ENCODE peak calls at places on chromosomes 11 and 22, in four cellular contexts. S is choroid plexus epithelial cell, T is neural crest cell, B is upper lobe of right lung. K is an unnamed sample.

GRCh38 chr11:2940166-2940929 is 11.1 kb upstream of the PHLDA2 start:
- DNase-seq in B (peak), S (peak), T (no peak), K (no peak)

GRCh38 chr11:127675602-127676001 is 675.0 kb upstream of the KIRREL3 start:
- DNase-seq in T (no peak), S (no peak), B (no peak), K (no peak)

GRCh38 chr22:31082606-31083376 is 1.7 kb downstream of the SMTN start:
- DNase-seq in S (peak), B (no peak), T (no peak), K (no peak)

GRCh38 chr22:24437091-24437490 is 9.7 kb downstream of the ADORA2A start:
- DNase-seq in T (no peak), S (no peak), B (no peak), K (no peak)

GRCh38 chr11:134639586-134640330 is 227.7 kb upstream of the B3GAT1 start:
- DNase-seq in B (peak), S (no peak), T (no peak), K (no peak)

GRCh38 chr11:30984827-30985226 is 384.7 kb downstream of the DCDC1 start:
- DNase-seq in T (no peak), B (no peak), S (peak), K (no peak)

GRCh38 chr11:103845331-103845730 is 191.1 kb upstream of the DDI1 start:
- DNase-seq in S (peak), B (no peak), T (no peak), K (no peak)

GRCh38 chr11:820655-821512 is 2.2 kb downstream of the PNPLA2 start:
- DNase-seq in B (peak), T (no peak), S (no peak), K (no peak)

GRCh38 chr22:23781065-23781464 is 5.7 kb upstream of the SMARCB1 start:
- DNase-seq in B (no peak), T (no peak), S (no peak), K (no peak)

GRCh38 chr11:77705195-77705876 is 67.7 kb upstream of the CLNS1A start:
- DNase-seq in T (no peak), B (no peak), S (peak), K (no peak)

GRCh38 chr22:30922151-30922611 is 46.4 kb downstream of the MORC2 start:
- DNase-seq in B (peak), S (peak), T (no peak), K (peak)

GRCh38 chr11:37500425-37500824 is 902.4 kb upstream of the RAG2 start:
- DNase-seq in T (no peak), B (no peak), S (peak), K (no peak)

GRCh38 chr22:30079952-30080533 is at the start of gene HORMAD2:
- DNase-seq in S (peak), B (peak), T (peak), K (peak)

GRCh38 chr11:18071098-18071705 is 25.1 kb upstream of the TPH1 start:
- DNase-seq in S (no peak), T (no peak), B (no peak), K (no peak)

GRCh38 chr11:79026803-79027445 is 413.9 kb downstream of the TENM4 start:
- DNase-seq in S (peak), T (no peak), B (no peak), K (no peak)

GRCh38 chr11:46112961-46113617 is 8.2 kb downstream of the PHF21A start:
- DNase-seq in T (no peak), B (no peak), S (peak), K (peak)

GRCh38 chr11:1455032-1455762 is 31.4 kb downstream of the MOB2 start:
- DNase-seq in B (no peak), S (no peak), T (no peak), K (no peak)

GRCh38 chr11:103091024-103091423 is 936 bp downstream of the DCUN1D5 start:
- DNase-seq in S (peak), T (no peak), B (no peak), K (no peak)

GRCh38 chr22:30423296-30423958 is 2.1 kb upstream of the MTFP1 start:
- DNase-seq in B (peak), T (no peak), S (peak), K (no peak)

GRCh38 chr11:6856871-6857270 is 6.0 kb upstream of the OR10A2 start:
- DNase-seq in T (no peak), S (peak), B (no peak), K (peak)

GRCh38 chr11:78832226-78832947 is 257.7 kb upstream of the NARS2 start:
- DNase-seq in S (peak), B (no peak), T (no peak), K (no peak)

GRCh38 chr11:69203901-69204245 is 48.1 kb downstream of the SMIM38 start:
- DNase-seq in S (no peak), T (no peak), B (no peak), K (no peak)

GRCh38 chr11:120715239-120715638 is 203.7 kb downstream of the GRIK4 start:
- DNase-seq in T (no peak), S (peak), B (no peak), K (peak)

GRCh38 chr11:61739966-61740365 is 12.5 kb upstream of the MYRF start:
- DNase-seq in B (no peak), S (no peak), T (no peak), K (no peak)

GRCh38 chr11:59556115-59556882 is 45.0 kb downstream of the OR4D9 start:
- DNase-seq in B (no peak), S (peak), T (peak), K (no peak)

GRCh38 chr11:100403817-100404216 is 283.3 kb upstream of the ARHGAP42 start:
- DNase-seq in B (no peak), S (peak), T (no peak), K (no peak)

GRCh38 chr22:25232301-25232700 is 12.9 kb downstream of the CRYBB2 start:
- DNase-seq in S (peak), T (no peak), B (no peak), K (no peak)

GRCh38 chr22:21947040-21948014 is 5.3 kb downstream of the PPM1F start:
- DNase-seq in B (no peak), T (no peak), S (peak), K (no peak)

GRCh38 chr22:23894710-23895598 is 771 bp downstream of the MIF start:
- DNase-seq in T (peak), B (peak), S (peak), K (peak)

DNA sequence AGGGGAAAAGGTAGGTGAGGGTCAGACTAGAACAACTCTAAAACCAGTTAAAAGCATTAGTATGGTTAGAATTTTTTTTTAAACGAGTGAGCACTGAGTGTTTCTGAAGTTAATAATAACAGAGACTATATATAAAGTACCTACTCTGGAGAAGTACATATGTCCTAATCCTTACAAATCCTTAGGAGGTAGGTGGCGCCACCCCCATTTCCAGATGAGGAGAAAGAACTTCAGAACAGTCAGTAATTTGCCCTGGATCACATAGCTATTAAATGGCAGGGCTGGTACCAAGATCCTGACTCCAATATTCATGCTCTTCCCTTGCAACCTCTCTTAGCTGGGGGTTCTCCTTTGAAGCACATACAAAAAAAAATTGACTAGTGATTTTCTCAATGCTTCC is 80.5 kb downstream of the CLPB start:
- DNase-seq in T (no peak), S (peak), B (no peak), K (no peak)
- TF ChIP-seq CTCF in T (peak), S (peak), B (no peak), K (peak)

GRCh38 chr11:123564225-123564624 is 90.2 kb downstream of the SCN3B start:
- DNase-seq in S (no peak), T (no peak), B (no peak), K (no peak)
- TF ChIP-seq CTCF in S (no peak), T (no peak), B (no peak), K (no peak)

GRCh38 chr11:63682045-63682915 is 980 bp downstream of the RTN3 start:
- DNase-seq in B (no peak), S (no peak), T (peak), K (peak)
- TF ChIP-seq CTCF in B (no peak), S (no peak), T (peak), K (no peak)

DNA sequence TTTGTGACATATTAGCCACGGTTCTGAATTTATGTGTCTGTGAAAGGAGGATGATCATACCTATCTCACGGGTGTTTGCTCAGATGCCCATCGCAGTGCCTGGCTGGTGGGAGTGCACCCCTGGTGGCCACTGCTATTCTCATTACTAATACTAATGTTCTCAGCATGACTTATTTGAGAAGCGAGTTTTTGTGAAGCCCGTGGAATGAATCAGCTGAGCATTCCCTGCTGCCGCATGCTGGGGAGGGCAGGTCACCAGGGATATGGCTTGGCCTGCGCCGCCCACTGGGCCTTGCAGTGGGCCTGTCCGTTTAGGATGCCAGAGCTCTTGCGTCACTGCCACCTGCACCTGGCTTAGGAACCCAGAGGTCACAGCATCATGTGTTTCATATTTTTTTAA is 16.8 kb downstream of the CTTN start:
- DNase-seq in B (no peak), S (peak), T (no peak), K (no peak)
- TF ChIP-seq CTCF in B (no peak), S (peak), T (peak), K (no peak)

GRCh38 chr22:35133702-35134395 is 67.9 kb downstream of the ISX start:
- DNase-seq in S (no peak), B (no peak), T (no peak), K (no peak)
- TF ChIP-seq CTCF in S (no peak), B (no peak), T (no peak), K (no peak)

GRCh38 chr22:19149047-19149883 is 827 bp downstream of the GSC2 start:
- DNase-seq in S (no peak), B (peak), T (no peak), K (no peak)
- TF ChIP-seq CTCF in S (no peak), B (no peak), T (no peak), K (no peak)